ENCODE peak calls at places on chromosome 11, in six cellular contexts. One of them, this sample, is unnamed.

GRCh38 chr11:59185412-59185811 is 13.5 kb downstream of the DTX4 start:
- DNase-seq in NB4: no peak
- DNase-seq in upper lobe of right lung: no peak
- DNase-seq in H9: no peak
- DNase-seq in HFFc6: no peak
- DNase-seq in body of pancreas: no peak
- DNase-seq in this sample: no peak

GRCh38 chr11:9951714-9952275 is 287.9 kb downstream of the SWAP70 start:
- DNase-seq in body of pancreas: peak; percentile 3
- DNase-seq in upper lobe of right lung: no peak
- DNase-seq in NB4: no peak
- DNase-seq in H9: no peak
- DNase-seq in HFFc6: no peak
- DNase-seq in this sample: no peak

GRCh38 chr11:27039873-27040272 is 742 bp upstream of the BBOX1 start:
- DNase-seq in HFFc6: peak; percentile 2
- DNase-seq in upper lobe of right lung: no peak
- DNase-seq in H9: no peak
- DNase-seq in NB4: no peak
- DNase-seq in body of pancreas: no peak
- DNase-seq in this sample: no peak

GRCh38 chr11:67584205-67584880 is 731 bp downstream of the GSTP1 start:
- DNase-seq in H9: no peak
- DNase-seq in NB4: peak; percentile 88
- DNase-seq in body of pancreas: peak; percentile 89
- DNase-seq in HFFc6: peak; percentile 48
- DNase-seq in upper lobe of right lung: peak; percentile 93
- DNase-seq in this sample: peak; percentile 31

GRCh38 chr11:7532395-7532794 is 18.6 kb downstream of the PPFIBP2 start:
- DNase-seq in NB4: no peak
- DNase-seq in body of pancreas: no peak
- DNase-seq in upper lobe of right lung: no peak
- DNase-seq in H9: no peak
- DNase-seq in HFFc6: no peak
- DNase-seq in this sample: no peak

GRCh38 chr11:131977231-131977630 is 606.8 kb downstream of the NTM start:
- DNase-seq in body of pancreas: no peak
- DNase-seq in HFFc6: peak; percentile 90
- DNase-seq in NB4: no peak
- DNase-seq in upper lobe of right lung: no peak
- DNase-seq in H9: peak; percentile 39
- DNase-seq in this sample: no peak

GRCh38 chr11:16226245-16226644 is 130.1 kb downstream of the SOX6 start:
- DNase-seq in body of pancreas: peak; percentile 89
- DNase-seq in H9: no peak
- DNase-seq in upper lobe of right lung: peak; percentile 56
- DNase-seq in HFFc6: peak; percentile 41
- DNase-seq in NB4: no peak
- DNase-seq in this sample: no peak

GRCh38 chr11:126150256-126150655 is 61.2 kb downstream of the RPUSD4 start:
- DNase-seq in upper lobe of right lung: no peak
- DNase-seq in H9: no peak
- DNase-seq in HFFc6: no peak
- DNase-seq in body of pancreas: no peak
- DNase-seq in NB4: no peak
- DNase-seq in this sample: no peak

GRCh38 chr11:68714047-68714856 is 29.9 kb downstream of the GAL start:
- DNase-seq in body of pancreas: no peak
- DNase-seq in H9: no peak
- DNase-seq in upper lobe of right lung: no peak
- DNase-seq in NB4: no peak
- DNase-seq in HFFc6: no peak
- DNase-seq in this sample: no peak

GRCh38 chr11:121018746-121019145 is 5.2 kb upstream of the TBCEL start:
- DNase-seq in upper lobe of right lung: no peak
- DNase-seq in body of pancreas: no peak
- DNase-seq in H9: no peak
- DNase-seq in HFFc6: no peak
- DNase-seq in NB4: no peak
- DNase-seq in this sample: no peak

GRCh38 chr11:13262096-13262495 is 15.5 kb upstream of the BMAL1 start:
- DNase-seq in upper lobe of right lung: no peak
- DNase-seq in HFFc6: no peak
- DNase-seq in body of pancreas: no peak
- DNase-seq in NB4: no peak
- DNase-seq in H9: no peak
- DNase-seq in this sample: no peak

GRCh38 chr11:122146475-122146874 is 30.5 kb upstream of the BLID start:
- DNase-seq in NB4: no peak
- DNase-seq in body of pancreas: no peak
- DNase-seq in upper lobe of right lung: no peak
- DNase-seq in H9: no peak
- DNase-seq in HFFc6: peak; percentile 61
- DNase-seq in this sample: no peak

GRCh38 chr11:46210133-46210636 is 67.3 kb upstream of the CREB3L1 start:
- DNase-seq in body of pancreas: peak; percentile 16
- DNase-seq in H9: no peak
- DNase-seq in NB4: peak; percentile 96
- DNase-seq in HFFc6: peak; percentile 51
- DNase-seq in upper lobe of right lung: no peak
- DNase-seq in this sample: no peak

GRCh38 chr11:17887779-17888178 is 125.1 kb downstream of the SERGEF start:
- DNase-seq in HFFc6: no peak
- DNase-seq in NB4: no peak
- DNase-seq in H9: peak; percentile 55
- DNase-seq in body of pancreas: no peak
- DNase-seq in upper lobe of right lung: no peak
- DNase-seq in this sample: no peak

GRCh38 chr11:17894929-17895658 is 117.8 kb downstream of the SERGEF start:
- DNase-seq in H9: no peak
- DNase-seq in HFFc6: no peak
- DNase-seq in body of pancreas: no peak
- DNase-seq in NB4: no peak
- DNase-seq in upper lobe of right lung: no peak
- DNase-seq in this sample: no peak

GRCh38 chr11:17892409-17892808 is 120.4 kb downstream of the SERGEF start:
- DNase-seq in body of pancreas: no peak
- DNase-seq in HFFc6: no peak
- DNase-seq in NB4: no peak
- DNase-seq in H9: no peak
- DNase-seq in upper lobe of right lung: no peak
- DNase-seq in this sample: no peak

GRCh38 chr11:17890333-17890732 is 122.5 kb downstream of the SERGEF start:
- DNase-seq in H9: no peak
- DNase-seq in body of pancreas: no peak
- DNase-seq in HFFc6: no peak
- DNase-seq in upper lobe of right lung: no peak
- DNase-seq in NB4: peak; percentile 5
- DNase-seq in this sample: no peak
- TF ChIP-seq CTCF in H9: peak; percentile 17
- TF ChIP-seq CTCF in body of pancreas: no peak
- TF ChIP-seq CTCF in HFFc6: no peak
- TF ChIP-seq CTCF in upper lobe of right lung: no peak
- TF ChIP-seq CTCF in NB4: no peak
- TF ChIP-seq CTCF in this sample: no peak

DNA sequence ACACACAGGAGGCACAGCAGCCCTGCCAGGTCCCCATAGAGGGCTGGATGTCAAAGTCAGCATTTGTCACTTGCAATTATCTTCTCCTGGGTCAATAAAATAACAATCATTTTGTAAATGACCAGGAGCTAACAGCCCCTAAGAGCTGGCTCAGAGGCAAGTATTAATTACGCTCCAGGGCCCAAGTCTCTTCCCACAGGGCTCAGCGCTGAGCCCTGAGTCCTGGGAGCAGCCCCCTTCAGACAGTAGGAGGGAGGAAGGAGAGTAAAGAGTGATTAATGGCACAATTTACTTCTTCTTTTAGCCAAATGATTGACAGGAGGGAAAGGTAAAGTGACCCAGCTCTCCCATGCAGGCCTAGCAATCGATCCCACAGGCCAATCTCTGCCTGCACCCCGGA is 99.0 kb upstream of the DRD2 start:
- DNase-seq in body of pancreas: no peak
- DNase-seq in H9: no peak
- DNase-seq in upper lobe of right lung: no peak
- DNase-seq in HFFc6: no peak
- DNase-seq in NB4: no peak
- DNase-seq in this sample: no peak
- TF ChIP-seq CTCF in body of pancreas: no peak
- TF ChIP-seq CTCF in H9: no peak
- TF ChIP-seq CTCF in upper lobe of right lung: no peak
- TF ChIP-seq CTCF in HFFc6: no peak
- TF ChIP-seq CTCF in NB4: no peak
- TF ChIP-seq CTCF in this sample: no peak

DNA sequence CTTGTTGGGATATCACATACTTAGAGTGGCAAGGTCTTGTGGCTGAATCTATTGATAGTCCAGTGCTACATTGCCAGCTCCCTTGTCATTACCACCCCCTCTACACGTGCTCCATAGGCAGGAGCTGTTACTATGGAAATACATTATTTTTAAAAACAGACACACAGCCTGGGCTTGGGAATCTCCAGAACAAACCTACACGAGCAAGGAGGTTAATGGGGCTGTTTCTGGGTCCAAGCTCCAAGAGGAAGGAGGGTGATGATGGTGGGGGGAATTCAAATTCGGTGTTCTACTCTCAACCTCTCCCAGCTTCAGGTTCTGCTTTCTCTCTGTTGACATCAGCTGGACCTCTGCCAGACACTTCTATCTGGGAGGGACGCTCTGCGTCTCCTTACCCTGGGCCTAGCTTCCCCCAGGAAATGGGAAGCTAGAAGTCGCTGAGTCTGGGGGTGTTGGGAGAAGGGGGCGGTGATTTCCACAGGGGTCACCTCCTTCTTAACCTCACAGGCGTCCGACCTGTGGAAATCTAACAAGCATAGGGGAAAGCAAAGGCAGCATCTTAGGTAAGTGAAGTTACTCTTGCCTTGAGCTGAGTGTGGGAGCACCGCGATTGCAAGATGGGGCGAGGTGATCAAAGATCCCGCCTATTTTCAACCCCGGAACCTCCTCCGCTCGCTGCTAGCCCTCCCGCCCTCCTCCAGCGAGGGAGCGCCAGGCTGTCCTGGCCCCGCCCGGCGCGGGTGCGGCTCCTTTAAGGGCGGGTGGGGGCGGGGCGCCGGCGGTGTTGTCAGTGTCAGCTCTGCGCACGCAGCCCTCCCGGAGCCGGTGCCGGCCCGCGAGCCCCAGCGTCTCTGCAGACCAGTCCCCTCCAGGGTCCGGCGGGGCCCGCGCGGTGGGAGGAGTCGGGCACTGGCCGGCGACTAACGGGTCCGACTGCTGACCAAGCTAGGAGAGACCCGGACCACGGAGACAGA is at the start of gene C2CD2L:
- DNase-seq in H9: peak; percentile 90
- DNase-seq in NB4: peak; percentile 98
- DNase-seq in body of pancreas: peak; percentile 93
- DNase-seq in HFFc6: peak; percentile 79
- DNase-seq in upper lobe of right lung: peak; percentile 95
- DNase-seq in this sample: peak; percentile 74
- TF ChIP-seq CTCF in H9: no peak
- TF ChIP-seq CTCF in NB4: no peak
- TF ChIP-seq CTCF in body of pancreas: no peak
- TF ChIP-seq CTCF in HFFc6: no peak
- TF ChIP-seq CTCF in upper lobe of right lung: no peak
- TF ChIP-seq CTCF in this sample: no peak

DNA sequence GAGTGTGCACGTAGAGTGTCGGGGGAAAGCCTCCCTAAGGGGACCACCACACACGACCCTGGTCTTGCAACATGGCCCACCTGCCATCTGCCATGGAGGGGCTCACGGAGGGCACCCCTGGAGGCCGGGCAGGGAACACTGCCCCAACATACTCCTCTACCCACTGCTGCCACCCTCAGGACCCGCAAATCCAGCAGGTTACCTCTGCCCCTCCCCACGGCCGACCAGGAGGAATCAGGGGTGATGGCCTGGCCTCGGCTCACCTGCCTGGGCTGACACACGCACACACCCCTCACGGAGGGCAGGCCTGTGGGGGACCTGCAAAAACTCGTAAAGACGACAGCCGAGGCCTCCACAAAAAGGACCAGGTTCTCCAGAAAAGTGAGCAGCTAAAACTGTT is 30.2 kb downstream of the CHID1 start:
- DNase-seq in H9: no peak
- DNase-seq in HFFc6: no peak
- DNase-seq in body of pancreas: no peak
- DNase-seq in upper lobe of right lung: no peak
- DNase-seq in NB4: no peak
- DNase-seq in this sample: no peak
- TF ChIP-seq CTCF in H9: peak; percentile 36
- TF ChIP-seq CTCF in HFFc6: peak; percentile 31
- TF ChIP-seq CTCF in body of pancreas: no peak
- TF ChIP-seq CTCF in upper lobe of right lung: no peak
- TF ChIP-seq CTCF in NB4: no peak
- TF ChIP-seq CTCF in this sample: no peak

GRCh38 chr11:86954288-86955110 is 696 bp downstream of the FZD4 start:
- DNase-seq in upper lobe of right lung: peak; percentile 68
- DNase-seq in H9: peak; percentile 64
- DNase-seq in body of pancreas: peak; percentile 82
- DNase-seq in NB4: peak; percentile 23
- DNase-seq in HFFc6: no peak
- DNase-seq in this sample: no peak
- TF ChIP-seq CTCF in upper lobe of right lung: no peak
- TF ChIP-seq CTCF in H9: no peak
- TF ChIP-seq CTCF in body of pancreas: no peak
- TF ChIP-seq CTCF in NB4: no peak
- TF ChIP-seq CTCF in HFFc6: no peak
- TF ChIP-seq CTCF in this sample: no peak

GRCh38 chr11:4546876-4547275 is 1.9 kb downstream of the OR52M1 start:
- DNase-seq in HFFc6: no peak
- DNase-seq in upper lobe of right lung: no peak
- DNase-seq in body of pancreas: no peak
- DNase-seq in NB4: no peak
- DNase-seq in H9: no peak
- DNase-seq in this sample: no peak

GRCh38 chr11:4551346-4551979 is 6.5 kb downstream of the OR52M1 start:
- DNase-seq in H9: peak; percentile 30
- DNase-seq in upper lobe of right lung: no peak
- DNase-seq in NB4: peak; percentile 32
- DNase-seq in HFFc6: no peak
- DNase-seq in body of pancreas: no peak
- DNase-seq in this sample: no peak
- TF ChIP-seq CTCF in H9: peak; percentile 68
- TF ChIP-seq CTCF in upper lobe of right lung: peak; percentile 13
- TF ChIP-seq CTCF in NB4: peak; percentile 50
- TF ChIP-seq CTCF in HFFc6: peak; percentile 59
- TF ChIP-seq CTCF in body of pancreas: no peak
- TF ChIP-seq CTCF in this sample: no peak

This sample was measured in activated B cell treated with CpG ODN at 0.5 μM for 24 hours.